ENCODE peak calls at places on chromosome 20, in five cellular contexts. Z, F, C, U and E are unnamed samples. For H3K36me3, the result is how much of the 10 kb centered on the place peaks cover.

GRCh38 chr20:38843346-38843745 is 37.8 kb downstream of the PPP1R16B start:
- DNase-seq in C (no peak), Z (no peak), F (no peak), U (no peak), E (no peak)

GRCh38 chr20:16530201-16530681 is 43.0 kb downstream of the KIF16B start:
- DNase-seq in Z (peak), U (no peak), C (peak), F (no peak), E (peak)

GRCh38 chr20:14406495-14406894 is 69.1 kb upstream of the FLRT3 start:
- DNase-seq in C (peak), F (no peak), Z (peak), U (no peak), E (peak)

GRCh38 chr20:18971121-18971520 is 157.5 kb downstream of the SCP2D1 start:
- DNase-seq in U (no peak), Z (no peak), F (no peak), C (no peak), E (no peak)

GRCh38 chr20:8388146-8388545 is 256.1 kb downstream of the PLCB1 start:
- DNase-seq in C (peak), U (no peak), F (no peak), Z (peak), E (no peak)

GRCh38 chr20:54154439-54154838 is 19.3 kb downstream of the CYP24A1 start:
- DNase-seq in C (no peak), Z (no peak), U (no peak), F (no peak), E (no peak)

GRCh38 chr20:20821496-20822260 is 109.2 kb upstream of the RALGAPA2 start:
- DNase-seq in Z (no peak), U (no peak), F (no peak), C (no peak), E (no peak)

GRCh38 chr20:38825901-38826625 is 20.6 kb downstream of the PPP1R16B start:
- DNase-seq in C (peak), U (no peak), F (no peak), Z (peak), E (peak)

GRCh38 chr20:5136096-5136495 is 9.3 kb downstream of the CDS2 start:
- DNase-seq in Z (no peak), F (no peak), U (no peak), C (peak), E (no peak)

GRCh38 chr20:31698803-31699718 is 23.6 kb downstream of the BCL2L1 start:
- DNase-seq in C (peak), F (no peak), Z (peak), U (no peak), E (peak)

GRCh38 chr20:13875265-13875811 is 90.5 kb downstream of the NDUFAF5 start:
- DNase-seq in U (no peak), F (no peak), C (no peak), Z (no peak), E (no peak)

GRCh38 chr20:53859684-53860083 is 210.7 kb downstream of the BCAS1 start:
- DNase-seq in Z (no peak), C (peak), F (no peak), U (no peak), E (no peak)

GRCh38 chr20:59161626-59162170 is 1.9 kb upstream of the ZNF831 start:
- DNase-seq in U (no peak), Z (no peak), F (no peak), C (no peak), E (no peak)

GRCh38 chr20:64161595-64162238 is 2.5 kb upstream of the MYT1 start:
- DNase-seq in F (peak), U (no peak), Z (peak), C (peak), E (peak)

DNA sequence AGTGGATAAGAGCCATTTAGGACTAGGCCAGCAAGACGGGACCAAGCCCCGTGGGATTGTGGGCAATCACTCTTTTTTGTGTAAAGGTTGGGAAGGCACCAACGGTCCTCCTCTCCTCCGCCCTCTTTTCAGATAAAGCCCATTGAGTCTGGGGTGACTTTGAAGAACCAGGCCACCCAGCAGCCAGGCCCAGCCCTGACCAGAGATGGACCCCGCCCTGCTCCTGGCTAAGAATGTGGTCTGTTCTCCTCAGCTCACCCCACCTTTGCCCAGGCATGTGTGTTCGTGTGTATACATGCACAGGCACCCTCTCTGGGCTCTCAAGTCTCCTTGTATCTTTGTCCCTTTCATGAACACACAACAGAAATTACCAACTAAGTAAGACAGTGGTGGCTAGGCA is 9.1 kb downstream of the SDC4 start:
- DNase-seq in F (no peak), Z (no peak), C (no peak), U (no peak), E (no peak)
- H3K36me3 ChIP-seq in F (under half), Z (under half), C (under half), U (under half), E (under half)

GRCh38 chr20:44583179-44583578 is 800 bp downstream of the PKIG start:
- DNase-seq in Z (peak), F (no peak), U (no peak), C (no peak), E (no peak)
- H3K27ac ChIP-seq in Z (peak), F (no peak), U (no peak), C (peak), E (no peak)

DNA sequence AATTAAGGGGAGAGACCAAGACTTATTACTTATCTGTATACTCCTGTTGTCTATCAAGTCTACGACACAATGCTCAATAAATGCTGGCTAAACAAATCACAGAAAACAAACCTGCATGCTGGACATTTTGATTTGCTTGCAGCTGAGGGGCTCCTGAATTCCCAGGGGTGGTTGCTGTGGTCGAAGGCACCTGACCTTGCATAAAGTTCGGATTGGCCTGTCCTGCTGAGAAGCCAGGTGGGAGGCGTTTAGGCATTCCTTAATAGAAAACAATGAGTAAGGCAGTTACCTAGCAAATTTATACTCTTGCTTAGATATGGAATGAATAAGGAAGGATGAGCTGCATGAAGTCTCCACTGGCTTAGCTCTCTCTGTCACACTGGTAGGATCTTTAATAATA is 50.5 kb downstream of the TP53INP2 start:
- DNase-seq in F (no peak), U (no peak), C (no peak), Z (no peak), E (no peak)
- H3K36me3 ChIP-seq in F (under half), U (under half), C (under half), Z (under half), E (under half)

DNA sequence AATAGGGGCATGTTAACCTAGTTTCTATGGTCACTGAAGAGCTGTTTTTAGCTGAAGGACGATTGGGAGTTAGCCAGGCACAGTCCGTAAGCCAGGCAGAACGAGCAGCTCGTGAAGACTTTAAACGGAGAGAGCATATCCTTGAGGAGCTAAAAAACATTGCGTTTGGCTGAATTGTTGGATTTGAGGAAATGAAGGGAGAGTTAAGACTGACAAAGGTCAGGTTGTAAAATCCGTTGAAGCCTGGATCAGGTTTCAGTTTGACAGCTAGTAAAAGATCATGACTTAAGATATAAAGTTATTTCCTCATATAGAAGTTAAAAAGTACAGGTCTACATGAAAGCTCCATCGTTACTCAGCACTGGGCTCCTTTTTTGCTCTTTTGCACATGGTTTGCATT is 2.8 kb downstream of the DBNDD2 start:
- DNase-seq in Z (no peak), U (no peak), C (no peak), F (no peak), E (no peak)
- H3K27ac ChIP-seq in Z (no peak), U (no peak), C (no peak), F (no peak), E (no peak)

DNA sequence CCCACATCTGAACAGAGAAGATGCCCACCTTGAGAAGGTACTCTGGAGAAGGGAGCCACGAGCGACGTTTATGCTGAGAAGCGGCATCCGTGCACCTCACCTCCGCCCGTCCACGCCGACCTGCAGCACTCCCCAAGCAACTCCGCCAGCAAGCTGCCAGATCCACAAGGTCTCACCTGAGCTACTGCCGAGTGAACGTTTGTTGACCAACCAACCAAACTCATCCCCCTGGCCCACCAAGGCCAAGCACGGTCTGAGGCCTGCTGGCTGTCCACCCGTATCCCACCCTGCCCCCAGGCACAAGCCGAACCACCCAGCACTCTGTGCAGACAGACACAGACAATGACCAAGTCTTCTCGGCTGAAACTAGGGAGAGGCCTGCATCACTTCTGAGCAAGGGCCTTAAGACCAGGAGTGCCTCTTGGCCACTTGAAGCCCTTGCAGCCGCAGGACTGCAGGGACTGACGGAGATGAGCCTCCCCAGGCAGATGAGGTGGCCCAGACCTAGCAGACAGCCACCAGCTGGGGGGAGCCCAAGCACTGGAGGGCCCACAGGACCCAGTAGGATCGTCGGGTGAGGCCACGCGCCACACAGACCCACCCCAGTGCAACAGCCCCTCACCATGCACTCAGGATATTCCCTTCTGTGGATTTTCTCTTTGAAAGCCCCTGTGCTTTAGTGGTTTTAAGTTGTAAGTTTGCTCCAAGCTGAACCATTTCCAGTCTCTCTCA is 12.1 kb downstream of the TAF4 start:
- DNase-seq in C (no peak), F (no peak), Z (no peak), U (no peak), E (no peak)
- H3K36me3 ChIP-seq in C (under half), F (under half), Z (under half), U (under half), E (under half)

GRCh38 chr20:62367136-62367482 is at the start of gene LAMA5:
- DNase-seq in C (peak), Z (no peak), F (peak), U (no peak), E (no peak)

GRCh38 chr20:62369508-62370114 is 2.5 kb upstream of the LAMA5 start:
- DNase-seq in Z (no peak), U (no peak), C (no peak), F (no peak), E (no peak)

GRCh38 chr20:62368629-62369507 is 1.8 kb upstream of the LAMA5 start:
- DNase-seq in F (peak), U (no peak), C (peak), Z (peak), E (no peak)

GRCh38 chr20:62367483-62368302 is 581 bp upstream of the LAMA5 start:
- DNase-seq in Z (no peak), F (peak), C (no peak), U (no peak), E (no peak)

DNA sequence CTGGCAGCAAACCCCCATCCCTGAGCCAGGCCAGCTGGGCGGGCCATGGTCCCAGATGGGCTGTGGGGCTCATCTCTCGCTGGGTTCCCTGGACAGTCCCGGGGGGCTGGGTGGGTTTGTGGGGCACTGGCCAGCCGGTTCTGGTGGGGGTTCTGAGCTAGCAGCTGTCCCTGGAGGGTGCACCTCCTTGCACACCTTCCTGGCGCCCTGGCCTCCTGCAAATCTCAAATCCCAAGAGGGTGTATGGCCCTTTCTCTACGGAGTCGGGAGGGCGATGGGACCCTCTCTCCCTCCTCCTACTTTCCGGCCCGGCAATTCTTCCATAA is 1.2 kb upstream of the LAMA5 start:
- DNase-seq in C (no peak), F (no peak), Z (no peak), U (no peak), E (no peak)
- H3K27ac ChIP-seq in C (no peak), F (peak), Z (no peak), U (no peak), E (no peak)

GRCh38 chr20:12289476-12289875 is 371.8 kb downstream of the BTBD3 start:
- DNase-seq in U (no peak), Z (no peak), F (no peak), C (no peak), E (no peak)
- H3K36me3 ChIP-seq in U (under half), Z (under half), F (under half), C (under half), E (under half)